ENCODE peak calls at places on chromosomes 5 and 9, in six cellular contexts. C is HepG2, X is GM12891, L is H1, T is K562, B is GM12878. Y is an unnamed sample.
A peak's percentile ranks its signal among the peaks of the same experiment; 100 is the strongest.

GRCh38 chr5:172433071-172433470 is 21.3 kb downstream of the SH3PXD2B start:
- DNase-seq in C (no peak), X (no peak), L (no peak), T (no peak), B (no peak), Y (no peak)

GRCh38 chr9:138058181-138058580 is 180.6 kb downstream of the CACNA1B start:
- DNase-seq in C (no peak), X (no peak), L (no peak), T (no peak), B (no peak), Y (no peak)

GRCh38 chr5:149857499-149857898 is 87.1 kb downstream of the PDE6A start:
- DNase-seq in C (no peak), X (no peak), L (no peak), T (no peak), B (no peak), Y (no peak)

GRCh38 chr5:173187054-173187743 is 42.9 kb downstream of the BNIP1 start:
- DNase-seq in C (peak; percentile 15), X (no peak), L (peak; percentile 19), T (no peak), B (no peak), Y (no peak)

GRCh38 chr9:93088656-93089015 is 7.4 kb upstream of the CARD19 start:
- DNase-seq in C (no peak), X (no peak), L (no peak), T (no peak), B (no peak), Y (no peak)

GRCh38 chr5:115968770-115969169 is 6.5 kb downstream of the LVRN start:
- DNase-seq in C (no peak), X (no peak), L (no peak), T (no peak), B (no peak), Y (no peak)

GRCh38 chr5:113047234-113047633 is 70.6 kb downstream of the DCP2 start:
- DNase-seq in C (no peak), X (no peak), L (no peak), T (peak; percentile 36), B (no peak), Y (no peak)

GRCh38 chr5:173867173-173867679 is 20.9 kb upstream of the CPEB4 start:
- DNase-seq in C (no peak), X (no peak), L (no peak), T (no peak), B (no peak), Y (no peak)

GRCh38 chr5:120910610-120911009 is 446.5 kb downstream of the PRR16 start:
- DNase-seq in C (no peak), X (no peak), L (no peak), T (no peak), B (no peak), Y (no peak)

GRCh38 chr5:96569332-96569731 is 92.8 kb upstream of the CAST start:
- DNase-seq in C (no peak), X (no peak), L (no peak), T (no peak), B (no peak), Y (no peak)

GRCh38 chr9:109817146-109817845 is 37.3 kb downstream of the PALM2AKAP2 start:
- DNase-seq in C (no peak), X (no peak), L (no peak), T (no peak), B (no peak), Y (no peak)

GRCh38 chr5:68745459-68745858 is 348.4 kb upstream of the SLC30A5 start:
- DNase-seq in C (no peak), X (no peak), L (no peak), T (no peak), B (no peak), Y (no peak)

DNA sequence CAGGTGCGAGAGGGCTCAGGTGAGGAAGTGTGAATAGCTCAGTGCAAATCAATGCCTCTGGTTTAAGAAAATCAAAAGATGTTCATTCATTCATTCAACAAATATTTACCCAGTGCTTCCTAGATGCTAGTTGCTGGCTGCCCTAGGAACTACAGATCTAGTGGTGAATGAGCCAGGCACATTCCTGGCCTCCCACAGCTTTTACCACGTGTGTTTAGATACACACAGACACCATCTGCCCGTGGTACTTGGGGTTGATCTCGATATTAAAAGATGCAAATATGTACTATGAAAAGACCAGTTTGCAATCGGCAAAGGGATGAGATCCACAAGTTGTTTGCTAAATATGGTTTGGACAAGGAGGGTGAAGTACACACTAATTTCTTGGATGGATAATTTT is 78.2 kb downstream of the GTF3C4 start:
- DNase-seq in C (no peak), X (no peak), L (no peak), T (no peak), B (no peak), Y (no peak)
- TF ChIP-seq TAF1 in C (no peak), X (no peak), L (no peak), T (no peak), B (no peak), Y (no peak)

GRCh38 chr5:88890070-88890781 is 7.2 kb upstream of the MEF2C start:
- DNase-seq in C (no peak), X (no peak), L (no peak), T (no peak), B (no peak), Y (no peak)

GRCh38 chr5:88888291-88888690 is 5.3 kb upstream of the MEF2C start:
- DNase-seq in C (no peak), X (no peak), L (no peak), T (no peak), B (no peak), Y (no peak)

GRCh38 chr5:88888799-88889164 is 5.8 kb upstream of the MEF2C start:
- DNase-seq in C (no peak), X (no peak), L (no peak), T (no peak), B (no peak), Y (no peak)

GRCh38 chr5:88886756-88887741 is 4.1 kb upstream of the MEF2C start:
- DNase-seq in C (no peak), X (no peak), L (no peak), T (no peak), B (no peak), Y (no peak)

DNA sequence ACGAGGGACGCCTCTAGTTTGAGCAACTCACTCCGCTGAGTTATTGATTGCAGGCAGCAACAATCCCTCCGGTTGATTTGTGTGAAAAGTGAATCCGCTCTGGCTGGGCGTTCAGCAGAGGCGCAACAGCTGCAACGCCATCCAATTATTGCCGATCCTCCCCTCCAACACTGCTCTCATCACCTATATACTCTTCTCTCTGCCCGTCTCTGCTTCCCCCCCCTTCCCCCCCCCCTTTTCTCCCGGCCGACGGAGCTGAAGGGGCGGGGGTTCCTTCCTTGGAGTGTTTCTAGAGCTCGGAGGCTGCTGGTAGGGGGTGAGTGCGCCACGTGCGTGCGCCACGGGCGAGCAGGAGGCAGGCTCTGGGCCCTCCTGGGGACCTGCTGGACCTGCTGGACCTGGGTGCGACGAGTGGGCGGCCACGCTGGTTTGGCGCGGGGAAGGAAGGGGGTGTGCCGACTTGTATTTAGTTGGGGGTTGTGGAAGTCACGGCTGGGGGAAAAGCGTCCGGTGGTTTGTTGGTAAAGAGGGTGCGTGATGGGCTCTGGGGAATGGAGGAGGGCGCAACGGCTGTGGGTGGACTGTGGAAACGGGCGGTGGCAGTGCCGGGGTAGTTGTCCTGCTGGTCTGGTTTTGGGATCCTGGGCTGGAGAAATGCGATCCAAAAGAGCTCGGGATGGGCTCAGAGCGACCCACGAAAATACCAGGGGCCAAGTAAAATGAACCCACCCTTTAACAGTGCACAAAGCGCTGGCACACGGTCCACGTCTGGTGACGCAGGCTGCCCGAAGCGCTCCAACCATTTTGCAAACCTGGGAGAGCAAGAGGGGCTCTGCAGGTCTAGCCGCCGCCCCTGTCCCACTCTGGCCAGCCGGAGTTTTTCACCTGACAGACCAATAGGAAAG is 6.4 kb upstream of the MEF2C start:
- DNase-seq in C (no peak), X (no peak), L (no peak), T (no peak), B (no peak), Y (peak; percentile 27)
- TF ChIP-seq POLR2A in C (no peak), X (peak; percentile 25), L (no peak), T (no peak), B (peak; percentile 92), Y (peak; percentile 78)

DNA sequence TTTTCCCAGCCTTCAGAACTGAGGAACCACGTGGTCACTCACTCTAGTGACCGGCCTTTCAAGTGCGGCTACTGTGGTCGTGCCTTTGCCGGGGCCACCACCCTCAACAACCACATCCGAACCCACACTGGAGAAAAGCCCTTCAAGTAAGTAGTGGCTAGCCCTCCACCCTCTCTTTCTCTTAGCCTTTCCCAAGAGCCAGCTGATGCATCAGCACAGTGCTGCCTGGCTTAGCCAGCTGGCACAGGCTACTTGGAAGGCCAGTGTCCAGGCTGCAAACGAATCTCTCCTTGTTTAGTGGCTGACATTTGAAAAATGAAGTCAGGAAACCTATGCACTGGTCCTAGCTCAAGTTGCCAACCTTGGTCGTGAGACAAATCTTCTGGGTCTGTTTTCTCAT is 91.1 kb downstream of the PRDM6 start:
- DNase-seq in C (no peak), X (no peak), L (no peak), T (no peak), B (no peak), Y (no peak)
- TF ChIP-seq POLR2AphosphoS5 in C (no peak), X (no peak), L (no peak), T (no peak), B (no peak), Y (no peak)

GRCh38 chr9:136568288-136569081 is 22.6 kb upstream of the NOTCH1 start:
- DNase-seq in C (no peak), X (no peak), L (no peak), T (no peak), B (no peak), Y (no peak)
- TF ChIP-seq TAF1 in C (no peak), X (no peak), L (no peak), T (no peak), B (no peak), Y (no peak)

GRCh38 chr5:34007675-34008600 is at the start of gene AMACR:
- DNase-seq in C (peak; percentile 95), X (peak; percentile 88), L (peak; percentile 78), T (peak; percentile 93), B (peak; percentile 67), Y (peak; percentile 79)
- TF ChIP-seq POLR2A in C (peak; percentile 94), X (peak; percentile 79), L (peak; percentile 62), T (peak; percentile 86), B (peak; percentile 95), Y (peak; percentile 89)

DNA sequence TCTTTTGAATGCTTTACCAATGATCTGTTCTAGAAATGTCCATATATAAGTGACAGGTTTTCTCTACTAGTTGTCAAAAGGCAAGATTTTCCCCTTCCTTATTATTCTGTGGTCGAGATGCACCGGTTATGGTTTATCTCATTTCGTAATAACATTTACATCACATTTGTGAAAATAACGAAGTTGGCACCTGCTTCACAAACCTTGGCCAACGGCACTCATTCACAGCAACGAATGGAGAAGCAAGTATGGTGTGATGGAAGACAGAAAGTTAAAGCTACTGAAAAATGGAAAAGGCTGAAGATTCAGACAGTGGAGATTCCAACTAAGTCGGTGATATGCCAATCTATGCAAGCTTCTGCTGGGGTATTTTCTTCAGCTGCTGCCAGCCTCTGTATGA is 235.8 kb downstream of the KCTD16 start:
- DNase-seq in C (no peak), X (no peak), L (no peak), T (no peak), B (no peak), Y (no peak)
- TF ChIP-seq POLR2AphosphoS5 in C (no peak), X (no peak), L (no peak), T (no peak), B (no peak), Y (no peak)